ENCODE peak calls at places on chromosomes 6 and 20, in five cellular contexts. X, U, E, O and V are unnamed samples.

GRCh38 chr6:157977176-157977804 is 4.4 kb upstream of the SYNJ2 start:
- DNase-seq in X (no peak), U (no peak), E (no peak), O (no peak), V (no peak)

GRCh38 chr20:40255368-40255767 is 433.7 kb downstream of the MAFB start:
- DNase-seq in X (no peak), U (no peak), E (peak), O (no peak), V (no peak)

GRCh38 chr6:75431379-75431778 is 62.2 kb downstream of the FILIP1 start:
- DNase-seq in X (no peak), U (no peak), E (no peak), O (no peak), V (no peak)

GRCh38 chr6:156984178-156984738 is 207.1 kb downstream of the ARID1B start:
- DNase-seq in X (no peak), U (no peak), E (no peak), O (no peak), V (no peak)

GRCh38 chr6:159044899-159045727 is at the start of gene TAGAP:
- DNase-seq in X (peak), U (no peak), E (peak), O (peak), V (peak)

GRCh38 chr6:112298021-112298745 is 43.8 kb upstream of the LAMA4 start:
- DNase-seq in X (no peak), U (no peak), E (no peak), O (no peak), V (no peak)

GRCh38 chr20:23022849-23023248 is 12.3 kb upstream of the SSTR4 start:
- DNase-seq in X (no peak), U (no peak), E (no peak), O (peak), V (no peak)

GRCh38 chr20:24673678-24674570 is 204.5 kb downstream of the SYNDIG1 start:
- DNase-seq in X (no peak), U (peak), E (no peak), O (no peak), V (no peak)

GRCh38 chr20:18018100-18018499 is 39.6 kb downstream of the OVOL2 start:
- DNase-seq in X (no peak), U (no peak), E (no peak), O (no peak), V (no peak)

GRCh38 chr6:3277851-3278416 is 19.2 kb downstream of the PSMG4 start:
- DNase-seq in X (no peak), U (peak), E (no peak), O (no peak), V (no peak)

GRCh38 chr6:159788276-159788675 is 1.1 kb downstream of the TCP1 start:
- DNase-seq in X (no peak), U (no peak), E (no peak), O (no peak), V (peak)

GRCh38 chr20:40970218-40970617 is 58.4 kb upstream of the TOP1 start:
- DNase-seq in X (no peak), U (no peak), E (no peak), O (peak), V (no peak)

GRCh38 chr6:86856937-86857563 is 80.3 kb upstream of the HTR1E start:
- DNase-seq in X (no peak), U (no peak), E (peak), O (peak), V (peak)

GRCh38 chr6:88914180-88914579 is 49.2 kb downstream of the RNGTT start:
- DNase-seq in X (no peak), U (no peak), E (no peak), O (no peak), V (no peak)

GRCh38 chr6:33757906-33758305 is 11.2 kb upstream of the IP6K3 start:
- DNase-seq in X (no peak), U (no peak), E (no peak), O (no peak), V (no peak)

GRCh38 chr20:33110147-33110825 is 30.8 kb downstream of the BPIFB4 start:
- DNase-seq in X (no peak), U (no peak), E (no peak), O (no peak), V (no peak)

GRCh38 chr6:35148167-35148741 is 7.1 kb upstream of the TCP11 start:
- DNase-seq in X (no peak), U (no peak), E (no peak), O (no peak), V (no peak)

GRCh38 chr20:62737271-62737761 is 28.7 kb downstream of the NTSR1 start:
- DNase-seq in X (no peak), U (peak), E (no peak), O (no peak), V (peak)

GRCh38 chr6:99349620-99350141 is at the start of gene FAXC:
- DNase-seq in X (no peak), U (no peak), E (peak), O (peak), V (peak)

GRCh38 chr6:33634203-33634727 is 13.1 kb downstream of the ITPR3 start:
- DNase-seq in X (no peak), U (no peak), E (no peak), O (peak), V (no peak)

GRCh38 chr20:60206259-60206658 is 248.0 kb downstream of the CDH26 start:
- DNase-seq in X (no peak), U (no peak), E (no peak), O (no peak), V (no peak)

GRCh38 chr20:15494841-15495240 is 1078.4 kb downstream of the KIF16B start:
- DNase-seq in X (no peak), U (no peak), E (no peak), O (no peak), V (no peak)

GRCh38 chr20:63328026-63328700 is 33.0 kb downstream of the CHRNA4 start:
- DNase-seq in X (no peak), U (no peak), E (no peak), O (no peak), V (no peak)

GRCh38 chr20:47681977-47682812 is 103.1 kb downstream of the SULF2 start:
- DNase-seq in X (no peak), U (no peak), E (no peak), O (no peak), V (peak)

DNA sequence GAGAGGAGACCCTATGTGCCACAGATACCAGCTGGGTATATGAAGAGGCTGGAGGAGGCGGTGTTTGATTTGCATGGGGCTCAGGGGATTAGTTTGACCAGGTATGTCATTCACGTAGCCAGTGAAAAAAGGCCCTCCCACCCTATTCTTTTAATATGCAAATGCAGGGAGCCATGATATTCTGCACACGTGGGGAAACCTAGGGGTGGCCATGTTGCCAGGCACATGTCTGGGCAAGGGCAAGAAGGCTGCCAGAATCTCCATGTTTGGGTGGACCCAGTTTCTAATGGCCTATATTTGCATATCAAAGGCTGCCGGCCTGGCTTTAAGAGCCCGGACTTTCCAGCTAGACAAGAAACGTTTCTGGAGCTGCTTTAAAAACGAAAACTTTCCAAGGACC is 60.4 kb downstream of the SOX4 start:
- DNase-seq in X (no peak), U (no peak), E (no peak), O (no peak), V (no peak)
- H3K27ac ChIP-seq in X (no peak), U (no peak), E (no peak), O (no peak), V (no peak)

GRCh38 chr6:4359108-4359710 is 223.8 kb upstream of the ECI2 start:
- DNase-seq in X (no peak), U (no peak), E (no peak), O (peak), V (no peak)

GRCh38 chr6:4355241-4355640 is 219.9 kb upstream of the ECI2 start:
- DNase-seq in X (no peak), U (no peak), E (no peak), O (peak), V (no peak)

GRCh38 chr6:4356899-4357659 is 221.7 kb upstream of the ECI2 start:
- DNase-seq in X (no peak), U (no peak), E (no peak), O (peak), V (no peak)

GRCh38 chr6:4360920-4361319 is 225.5 kb upstream of the ECI2 start:
- DNase-seq in X (no peak), U (no peak), E (no peak), O (no peak), V (no peak)

GRCh38 chr6:4358414-4359107 is 223.2 kb upstream of the ECI2 start:
- DNase-seq in X (peak), U (peak), E (peak), O (peak), V (peak)
- TF ChIP-seq POLR2A in X (no peak), U (no peak), E (no peak), O (no peak), V (no peak)

GRCh38 chr6:4305056-4305455 is 169.7 kb upstream of the ECI2 start:
- DNase-seq in X (no peak), U (no peak), E (no peak), O (no peak), V (no peak)

GRCh38 chr6:4311976-4312860 is 176.8 kb upstream of the ECI2 start:
- DNase-seq in X (no peak), U (no peak), E (no peak), O (no peak), V (no peak)

GRCh38 chr6:4308354-4308753 is 173.0 kb upstream of the ECI2 start:
- DNase-seq in X (no peak), U (no peak), E (no peak), O (no peak), V (no peak)

GRCh38 chr6:4313044-4313686 is 177.8 kb upstream of the ECI2 start:
- DNase-seq in X (no peak), U (no peak), E (no peak), O (no peak), V (no peak)

DNA sequence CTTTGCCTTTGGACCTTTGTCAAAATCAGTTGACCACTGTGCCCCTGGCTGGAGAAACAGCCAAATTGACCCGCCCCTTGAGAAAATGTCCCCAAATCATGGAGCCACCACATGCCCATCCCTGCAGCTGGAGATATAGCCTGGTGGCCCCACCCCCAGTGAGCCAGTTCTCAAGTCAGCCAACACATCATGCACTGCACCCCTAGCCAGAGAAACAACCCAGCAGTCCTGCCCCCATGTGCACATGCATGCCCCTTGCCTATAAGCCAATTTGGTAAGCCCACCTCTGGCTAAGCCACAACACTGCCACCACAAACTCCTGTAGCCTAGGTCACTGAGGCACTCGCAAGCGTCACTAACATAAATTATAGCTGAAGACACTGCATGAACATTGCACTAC is 174.2 kb upstream of the ECI2 start:
- DNase-seq in X (no peak), U (no peak), E (no peak), O (no peak), V (no peak)
- H3K4me3 ChIP-seq in X (no peak), U (no peak), E (no peak), O (no peak), V (no peak)

GRCh38 chr20:8246701-8247100 is 114.6 kb downstream of the PLCB1 start:
- DNase-seq in X (no peak), U (no peak), E (no peak), O (no peak), V (no peak)
- H3K27ac ChIP-seq in X (no peak), U (no peak), E (no peak), O (no peak), V (no peak)